ENCODE peak calls at places on chromosomes 16 and 17, in six cellular contexts. L is heart left ventricle; O is brain microvascular endothelial cell; R is CD8-positive, alpha-beta memory T cell; T is neural progenitor cell; V is A549. P is an unnamed sample.

GRCh38 chr16:1288813-1289479 is 20.5 kb upstream of the UBE2I start:
- DNase-seq in L (no peak), O (no peak), R (no peak), T (peak; percentile 49), V (no peak), P (no peak)

GRCh38 chr17:67492251-67492740 is 115.2 kb downstream of the PITPNC1 start:
- DNase-seq in L (no peak), O (no peak), R (no peak), T (no peak), V (no peak), P (no peak)

GRCh38 chr17:42110301-42111264 is 1.9 kb downstream of the DHX58 start:
- DNase-seq in L (no peak), O (no peak), R (no peak), T (no peak), V (no peak), P (no peak)

GRCh38 chr17:69050999-69051775 is 9.5 kb downstream of the ABCA9 start:
- DNase-seq in L (no peak), O (no peak), R (no peak), T (no peak), V (no peak), P (no peak)

GRCh38 chr16:9761870-9762269 is 420.4 kb downstream of the GRIN2A start:
- DNase-seq in L (no peak), O (no peak), R (no peak), T (no peak), V (no peak), P (no peak)

GRCh38 chr17:77320501-77321256 is 179.9 kb downstream of the SEC14L1 start:
- DNase-seq in L (no peak), O (no peak), R (no peak), T (no peak), V (peak; percentile 52), P (no peak)

GRCh38 chr17:32954477-32954876 is 26.5 kb downstream of the TMEM98 start:
- DNase-seq in L (no peak), O (no peak), R (no peak), T (no peak), V (no peak), P (no peak)

GRCh38 chr16:84949776-84950436 is 61.4 kb downstream of the ZDHHC7 start:
- DNase-seq in L (no peak), O (no peak), R (no peak), T (no peak), V (no peak), P (no peak)

GRCh38 chr16:79337906-79338305 is 262.6 kb downstream of the MAF start:
- DNase-seq in L (no peak), O (no peak), R (no peak), T (no peak), V (no peak), P (no peak)

GRCh38 chr17:72122668-72123495 is 2.1 kb downstream of the SOX9 start:
- DNase-seq in L (no peak), O (no peak), R (no peak), T (peak; percentile 75), V (no peak), P (no peak)

GRCh38 chr16:3954411-3954921 is 74.0 kb upstream of the CREBBP start:
- DNase-seq in L (no peak), O (no peak), R (no peak), T (no peak), V (no peak), P (peak; percentile 29)

GRCh38 chr16:57376313-57376818 is 4.1 kb downstream of the CX3CL1 start:
- DNase-seq in L (no peak), O (no peak), R (no peak), T (no peak), V (no peak), P (no peak)

GRCh38 chr16:1133810-1134520 is 18.9 kb upstream of the CACNA1H start:
- DNase-seq in L (no peak), O (no peak), R (no peak), T (no peak), V (no peak), P (no peak)

GRCh38 chr17:49519781-49520180 is 24.7 kb downstream of the NGFR start:
- DNase-seq in L (peak; percentile 47), O (no peak), R (no peak), T (no peak), V (no peak), P (peak; percentile 43)

GRCh38 chr17:41404024-41404651 is 6.7 kb upstream of the KRT31 start:
- DNase-seq in L (no peak), O (peak; percentile 91), R (no peak), T (no peak), V (peak; percentile 82), P (peak; percentile 13)

GRCh38 chr17:74763565-74764387 is 12.4 kb downstream of the NAT9 start:
- DNase-seq in L (no peak), O (no peak), R (no peak), T (peak; percentile 93), V (peak; percentile 70), P (no peak)

GRCh38 chr16:58651965-58652348 is 22.3 kb upstream of the CNOT1 start:
- DNase-seq in L (no peak), O (peak; percentile 59), R (no peak), T (no peak), V (no peak), P (no peak)

GRCh38 chr16:49587051-49587450 is 213.4 kb downstream of the C16orf78 start:
- DNase-seq in L (no peak), O (no peak), R (no peak), T (no peak), V (no peak), P (no peak)

GRCh38 chr16:49900875-49901274 is 45.0 kb upstream of the ZNF423 start:
- DNase-seq in L (no peak), O (no peak), R (no peak), T (no peak), V (no peak), P (no peak)

GRCh38 chr16:23061669-23062068 is 87.6 kb downstream of the USP31 start:
- DNase-seq in L (no peak), O (no peak), R (no peak), T (no peak), V (no peak), P (no peak)

GRCh38 chr16:28974007-28974436 is 556 bp upstream of the SPNS1 start:
- DNase-seq in L (peak; percentile 58), O (peak; percentile 62), R (no peak), T (peak; percentile 88), V (peak; percentile 73), P (peak; percentile 51)

GRCh38 chr17:77391668-77392375 is 251.1 kb downstream of the SEC14L1 start:
- DNase-seq in L (peak; percentile 73), O (peak; percentile 91), R (no peak), T (peak; percentile 78), V (peak; percentile 74), P (no peak)

DNA sequence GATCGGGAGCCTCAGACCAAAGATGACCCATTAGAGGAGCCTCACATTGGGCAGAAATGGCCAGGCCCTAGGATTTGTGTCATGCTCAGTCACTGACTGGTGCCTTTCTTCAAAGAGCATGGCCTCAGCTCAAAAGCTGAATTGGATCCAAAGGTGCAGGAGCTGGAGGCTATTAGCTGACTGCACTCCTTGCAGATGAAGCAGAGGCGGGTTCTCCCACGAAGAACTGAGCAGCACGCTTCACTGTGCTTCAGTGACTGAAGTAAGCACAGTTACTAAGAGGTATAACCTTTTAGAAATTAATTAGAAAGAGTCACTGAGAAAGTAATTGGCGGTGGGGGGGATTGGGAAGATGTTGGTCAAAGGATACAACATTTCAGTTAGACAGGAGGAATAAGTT is 18.7 kb upstream of the COX10 start:
- DNase-seq in L (no peak), O (no peak), R (no peak), T (no peak), V (no peak), P (no peak)
- H3K27ac ChIP-seq in L (no peak overlapping the region), O (no peak overlapping the region), R (no peak overlapping the region), T (no peak overlapping the region), V (no peak overlapping the region), P (no peak overlapping the region)

GRCh38 chr17:64134216-64134970 is 4.4 kb upstream of the ERN1 start:
- DNase-seq in L (no peak), O (no peak), R (no peak), T (no peak), V (no peak), P (no peak)
- H3K27ac ChIP-seq in L (no peak overlapping the region), O (no peak overlapping the region), R (no peak overlapping the region), T (no peak overlapping the region), V (no peak overlapping the region), P (no peak overlapping the region)

DNA sequence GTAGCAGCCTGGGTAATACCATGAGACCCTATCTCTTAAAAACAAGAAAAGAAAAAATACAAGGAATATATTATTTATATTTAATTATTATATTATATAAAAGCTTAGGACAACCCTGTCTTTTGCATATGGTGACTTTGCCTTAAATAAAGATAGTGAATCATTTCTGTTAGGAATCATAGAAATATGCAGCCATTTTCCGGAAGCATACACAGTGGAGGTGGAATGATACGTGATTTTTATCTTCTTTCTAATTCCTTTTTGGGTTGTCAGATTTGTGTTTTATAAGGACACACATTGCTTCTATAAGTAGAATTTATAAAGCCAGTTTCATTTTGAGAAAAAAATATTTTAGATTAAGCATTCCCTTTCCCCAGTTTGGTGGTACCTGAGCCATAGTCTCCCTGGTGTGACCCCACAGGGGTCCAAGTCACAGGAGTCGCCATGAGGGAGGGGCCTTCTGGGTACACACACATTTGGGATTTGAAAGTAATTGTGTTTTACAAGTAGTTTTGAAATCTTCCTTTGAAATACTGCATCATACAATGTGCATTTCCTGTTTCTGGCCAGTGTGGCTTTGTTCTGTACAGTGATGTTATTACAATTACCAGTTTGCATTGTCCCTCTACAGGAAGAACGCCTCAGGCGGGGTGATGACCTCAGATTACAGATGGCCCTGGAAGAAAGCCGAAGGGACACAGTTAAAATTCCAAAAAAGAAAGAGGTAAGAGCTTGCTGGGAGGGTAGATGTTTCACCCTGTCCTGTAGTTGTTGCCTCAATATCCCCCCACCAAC is 50.9 kb downstream of the B9D1 start:
- DNase-seq in L (peak; percentile 56), O (peak; percentile 39), R (no peak), T (no peak), V (no peak), P (no peak)
- H3K27ac ChIP-seq in L (peak overlapping the region; percentile 85), O (peak overlapping the region; percentile 74), R (no peak overlapping the region), T (no peak overlapping the region), V (no peak overlapping the region), P (peak overlapping the region; percentile 75)

DNA sequence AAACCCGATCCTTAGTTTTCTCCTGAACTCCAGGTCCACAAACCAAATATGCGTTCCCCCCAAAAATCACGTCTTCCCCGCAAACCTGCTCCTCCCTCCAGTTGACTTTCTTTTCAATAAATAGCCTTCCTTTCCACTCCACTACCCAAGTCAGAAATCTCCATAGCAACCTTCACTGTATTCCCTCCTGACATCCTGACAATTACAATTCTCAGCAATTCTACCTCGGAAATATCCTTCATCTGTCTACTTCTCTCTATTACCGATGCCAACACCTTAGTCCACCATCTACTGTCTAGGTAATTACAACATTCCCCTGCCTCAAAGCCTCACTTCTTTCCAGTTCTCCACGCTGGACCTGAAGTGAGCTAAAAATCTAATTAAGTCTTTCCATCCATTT is 50.7 kb downstream of the SMURF2 start:
- DNase-seq in L (no peak), O (no peak), R (no peak), T (no peak), V (no peak), P (no peak)
- H3K27ac ChIP-seq in L (no peak overlapping the region), O (no peak overlapping the region), R (no peak overlapping the region), T (no peak overlapping the region), V (no peak overlapping the region), P (no peak overlapping the region)

GRCh38 chr16:67924140-67924906 is 7.3 kb downstream of the CTRL start:
- DNase-seq in L (no peak), O (no peak), R (no peak), T (no peak), V (no peak), P (no peak)
- H3K27ac ChIP-seq in L (no peak overlapping the region), O (no peak overlapping the region), R (no peak overlapping the region), T (no peak overlapping the region), V (no peak overlapping the region), P (no peak overlapping the region)

GRCh38 chr17:44607836-44608690 is 48.2 kb upstream of the MEIOC start:
- DNase-seq in L (no peak), O (peak; percentile 32), R (no peak), T (peak; percentile 79), V (no peak), P (no peak)
- H3K27ac ChIP-seq in L (no peak overlapping the region), O (no peak overlapping the region), R (no peak overlapping the region), T (peak overlapping the region; percentile 29), V (peak overlapping the region; percentile 44), P (no peak overlapping the region)

P was measured in heart right ventricle.